ENCODE peak calls at places on chromosomes 16 and 17, in nine cellular contexts. G is HepG2, N is sigmoid colon, K is GM12878, I is endothelial cell of umbilical vein, W is stomach, D is transverse colon, O is HCT116, S is esophagus muscularis mucosa. H is an unnamed sample.

GRCh38 chr16:30562021-30562420 is 3.8 kb upstream of the ZNF764 start:
- DNase-seq in G (no peak), O (no peak), D (peak; percentile 71), N (no peak), S (no peak), W (no peak), I (no peak), K (no peak), H (no peak)

GRCh38 chr16:9703731-9704130 is 478.5 kb downstream of the GRIN2A start:
- DNase-seq in K (no peak), O (no peak), S (no peak), N (no peak), D (no peak), G (no peak), W (no peak), I (no peak), H (no peak)

GRCh38 chr16:57859331-57859730 is 57.0 kb upstream of the KIFC3 start:
- DNase-seq in N (no peak), S (no peak), G (peak; percentile 67), D (no peak), W (no peak), O (peak; percentile 46), K (no peak), I (peak; percentile 31), H (no peak)

GRCh38 chr16:24018485-24018884 is 182.7 kb downstream of the PRKCB start:
- DNase-seq in D (no peak), N (no peak), G (no peak), S (no peak), K (no peak), W (no peak), I (no peak), O (no peak), H (no peak)

GRCh38 chr16:13269359-13269758 is 368.0 kb downstream of the SHISA9 start:
- DNase-seq in G (no peak), N (no peak), K (no peak), I (no peak), D (no peak), S (no peak), O (no peak), W (no peak), H (no peak)

GRCh38 chr17:64306850-64307463 is 43.9 kb upstream of the TEX2 start:
- DNase-seq in O (peak; percentile 70), I (peak; percentile 84), G (peak; percentile 60), S (no peak), W (peak; percentile 73), N (peak; percentile 75), K (no peak), D (peak; percentile 65), H (peak; percentile 43)

GRCh38 chr17:40321502-40322416 is 12.8 kb downstream of the RARA start:
- DNase-seq in O (no peak), W (peak; percentile 68), I (no peak), N (peak; percentile 84), K (no peak), G (no peak), S (no peak), D (peak; percentile 61), H (no peak)

GRCh38 chr17:17416400-17417360 is 60.1 kb upstream of the MED9 start:
- DNase-seq in G (peak; percentile 92), I (peak; percentile 94), O (no peak), D (no peak), N (peak; percentile 42), S (no peak), W (peak; percentile 58), K (no peak), H (peak; percentile 72)

GRCh38 chr16:84062734-84063640 is 20.4 kb upstream of the SLC38A8 start:
- DNase-seq in I (peak; percentile 73), N (peak; percentile 84), W (peak; percentile 76), D (peak; percentile 70), O (peak; percentile 52), S (peak; percentile 95), G (peak; percentile 59), K (no peak), H (peak; percentile 51)

GRCh38 chr17:79524201-79524882 is 86.5 kb downstream of the RBFOX3 start:
- DNase-seq in G (no peak), N (no peak), D (no peak), S (no peak), I (no peak), K (no peak), W (no peak), O (no peak), H (no peak)

GRCh38 chr16:894841-895240 is 75.9 kb downstream of the LMF1 start:
- DNase-seq in O (no peak), K (no peak), G (no peak), I (no peak), S (no peak), W (no peak), N (no peak), D (no peak), H (no peak)

GRCh38 chr16:88773812-88774291 is 11.2 kb downstream of the PIEZO1 start:
- DNase-seq in N (peak; percentile 85), S (no peak), O (no peak), G (no peak), W (peak; percentile 46), D (peak; percentile 64), I (peak; percentile 56), K (no peak), H (no peak)

GRCh38 chr16:12063004-12063395 is 86.5 kb downstream of the SNX29 start:
- DNase-seq in O (no peak), I (no peak), K (no peak), D (no peak), N (no peak), S (no peak), G (no peak), W (no peak), H (no peak)

GRCh38 chr16:8804313-8804712 is 6.7 kb downstream of the PMM2 start:
- DNase-seq in S (no peak), K (no peak), I (no peak), W (no peak), N (no peak), G (no peak), D (no peak), O (no peak), H (no peak)

GRCh38 chr17:74011963-74012362 is 191.5 kb upstream of the RPL38 start:
- DNase-seq in D (no peak), G (no peak), K (no peak), I (no peak), S (no peak), W (no peak), O (no peak), N (no peak), H (no peak)

GRCh38 chr16:83856846-83857245 is 42.1 kb upstream of the MLYCD start:
- DNase-seq in D (no peak), W (no peak), S (peak; percentile 53), I (no peak), O (no peak), K (no peak), G (no peak), N (no peak), H (no peak)

GRCh38 chr17:11404431-11404830 is 163.4 kb downstream of the SHISA6 start:
- DNase-seq in K (no peak), S (no peak), O (no peak), N (no peak), D (peak; percentile 22), I (no peak), G (no peak), W (no peak), H (no peak)

GRCh38 chr16:11205754-11206459 is 50.1 kb downstream of the SOCS1 start:
- DNase-seq in I (peak; percentile 9), G (peak; percentile 53), D (peak; percentile 45), N (no peak), K (no peak), S (no peak), W (peak; percentile 38), O (no peak), H (no peak)

GRCh38 chr17:60142872-60143499 is 6.8 kb upstream of the CA4 start:
- DNase-seq in S (no peak), N (peak; percentile 80), D (peak; percentile 91), G (peak; percentile 83), O (peak; percentile 82), I (peak; percentile 89), K (peak; percentile 32), W (peak; percentile 93), H (peak; percentile 77)

GRCh38 chr16:35197656-35198055 is 1738.2 kb downstream of the TP53TG3F start:
- DNase-seq in D (no peak), O (no peak), S (peak; percentile 70), K (no peak), G (no peak), W (no peak), N (no peak), I (no peak), H (no peak)

GRCh38 chr16:85432606-85433005 is 180.5 kb upstream of the GSE1 start:
- DNase-seq in D (no peak), S (no peak), G (no peak), I (no peak), O (no peak), W (no peak), K (no peak), N (no peak), H (no peak)
- TF ChIP-seq POLR2A in D (no peak), S (no peak), G (no peak), I (no peak), O (no peak), W (no peak), K (no peak), N (no peak), H (no peak)

GRCh38 chr17:37292429-37293139 is 83.2 kb upstream of the C17orf78 start:
- DNase-seq in D (no peak), W (no peak), O (no peak), K (no peak), I (peak; percentile 81), N (no peak), G (no peak), S (no peak), H (no peak)
- TF ChIP-seq POLR2AphosphoS5 in D (no peak), W (no peak), O (no peak), K (no peak), I (no peak), N (no peak), G (no peak), S (no peak), H (no peak)

GRCh38 chr16:6131526-6132050 is 1034.0 kb upstream of the EEF2KMT start:
- DNase-seq in O (no peak), D (no peak), I (no peak), G (no peak), K (no peak), S (no peak), W (no peak), N (no peak), H (no peak)

GRCh38 chr16:6133009-6133408 is 1035.4 kb upstream of the EEF2KMT start:
- DNase-seq in I (no peak), O (no peak), N (no peak), G (no peak), S (no peak), D (no peak), K (no peak), W (no peak), H (no peak)

DNA sequence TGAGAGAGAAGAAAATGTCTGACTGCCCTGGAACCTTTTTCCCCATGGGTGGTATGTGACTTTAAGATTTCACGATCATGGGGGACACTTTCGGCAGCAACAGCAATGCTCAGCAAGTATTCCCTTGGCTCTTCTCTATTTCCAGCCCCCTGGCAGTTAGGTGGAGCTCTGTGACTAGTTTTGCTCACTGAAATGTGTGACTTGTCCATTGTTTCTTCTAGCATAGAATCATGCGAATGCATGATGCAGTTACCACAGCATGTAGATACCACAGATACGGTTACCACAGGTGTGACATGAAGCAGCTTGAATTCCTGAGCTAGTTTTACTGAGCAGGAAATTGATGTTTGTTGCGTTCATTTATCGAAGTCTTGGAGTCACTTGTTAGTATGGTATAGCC is 1034.5 kb upstream of the EEF2KMT start:
- DNase-seq in N (no peak), D (no peak), O (no peak), I (no peak), K (no peak), G (no peak), S (no peak), W (no peak), H (no peak)
- H3K27ac ChIP-seq in N (no peak overlapping the region), D (no peak overlapping the region), O (no peak overlapping the region), I (no peak overlapping the region), K (no peak overlapping the region), G (no peak overlapping the region), S (no peak overlapping the region), W (no peak overlapping the region), H (no peak overlapping the region)

GRCh38 chr17:8209909-8210760 is at the start of gene AURKB:
- DNase-seq in K (peak; percentile 91), W (peak; percentile 95), I (peak; percentile 94), S (peak; percentile 98), G (peak; percentile 96), N (peak; percentile 98), D (peak; percentile 96), O (peak; percentile 92), H (peak; percentile 95)
- TF ChIP-seq POLR2A in K (peak; percentile 96), W (no peak), I (peak; percentile 73), S (no peak), G (peak; percentile 88), N (no peak), D (peak; percentile 32), O (peak; percentile 92), H (peak; percentile 23)

H was measured in prostate gland.